ENCODE peak calls at places on chromosomes 1 and 21, in seven cellular contexts. I is HCT116, R is cardiac muscle cell, F is tibial nerve, K is heart right ventricle, E is psoas muscle, Q is colonic mucosa. L is an unnamed sample.

GRCh38 chr1:2479618-2480017 is 3.5 kb downstream of the PLCH2 start:
- DNase-seq in R (no peak), F (no peak), E (no peak), Q (no peak), K (no peak), I (no peak), L (no peak)

GRCh38 chr21:21196848-21197247 is 198.6 kb downstream of the NCAM2 start:
- DNase-seq in I (no peak), E (no peak), Q (no peak), F (no peak), R (no peak), K (no peak), L (no peak)

GRCh38 chr1:248622491-248623106 is 12.3 kb downstream of the OR2T11 start:
- DNase-seq in Q (no peak), I (peak; percentile 6), E (no peak), F (no peak), R (peak; percentile 0), K (no peak), L (no peak)

GRCh38 chr1:228178737-228179720 is 13.4 kb downstream of the IBA57 start:
- DNase-seq in R (no peak), I (no peak), K (no peak), Q (no peak), E (no peak), F (no peak), L (peak; percentile 22)

GRCh38 chr1:61310538-61310937 is 228.2 kb downstream of the NFIA start:
- DNase-seq in E (no peak), F (no peak), Q (no peak), K (no peak), R (no peak), I (no peak), L (no peak)

GRCh38 chr1:87953732-87954344 is 625.2 kb downstream of the LMO4 start:
- DNase-seq in F (peak; percentile 79), E (peak; percentile 33), K (peak; percentile 27), R (peak; percentile 78), I (peak; percentile 61), Q (peak; percentile 73), L (no peak)

GRCh38 chr1:202112864-202113689 is 9.6 kb upstream of the GPR37L1 start:
- DNase-seq in K (peak; percentile 68), F (no peak), E (no peak), R (no peak), I (no peak), Q (peak; percentile 73), L (no peak)

GRCh38 chr1:83131692-83131955 is 867.3 kb downstream of the TTLL7 start:
- DNase-seq in I (no peak), Q (no peak), K (no peak), E (no peak), R (no peak), F (no peak), L (no peak)

GRCh38 chr21:36927718-36928117 is 38.8 kb downstream of the HLCS start:
- DNase-seq in E (peak; percentile 69), F (peak; percentile 87), K (peak; percentile 73), Q (peak; percentile 87), I (peak; percentile 56), R (peak; percentile 77), L (peak; percentile 75)

GRCh38 chr1:47999097-47999496 is 1.9 kb upstream of the TRABD2B start:
- DNase-seq in F (no peak), K (no peak), E (no peak), R (peak; percentile 65), Q (no peak), I (no peak), L (no peak)

GRCh38 chr1:161115132-161115711 is 2.6 kb downstream of the PFDN2 start:
- DNase-seq in R (no peak), Q (no peak), E (peak; percentile 45), F (no peak), I (peak; percentile 95), K (no peak), L (peak; percentile 58)

GRCh38 chr1:234975122-234975940 is 153.3 kb downstream of the TOMM20 start:
- DNase-seq in K (no peak), F (no peak), R (no peak), I (peak; percentile 79), Q (no peak), E (no peak), L (peak; percentile 91)

GRCh38 chr1:218750216-218750970 is 405.3 kb downstream of the TGFB2 start:
- DNase-seq in E (no peak), R (no peak), I (no peak), Q (no peak), K (no peak), F (no peak), L (no peak)

GRCh38 chr1:67647036-67647798 is 37.8 kb upstream of the GADD45A start:
- DNase-seq in E (no peak), I (no peak), R (peak; percentile 69), F (peak; percentile 23), Q (peak; percentile 49), K (no peak), L (peak; percentile 24)

GRCh38 chr1:78607334-78607927 is 12.8 kb upstream of the IFI44L start:
- DNase-seq in F (peak; percentile 29), K (no peak), Q (no peak), E (no peak), R (peak; percentile 46), I (peak; percentile 16), L (peak; percentile 31)

GRCh38 chr1:57007472-57007871 is 41.7 kb upstream of the C8B start:
- DNase-seq in F (no peak), E (no peak), Q (no peak), K (no peak), R (no peak), I (no peak), L (no peak)

GRCh38 chr1:11501906-11502485 is 23.0 kb downstream of the DISP3 start:
- DNase-seq in R (no peak), F (no peak), K (no peak), I (no peak), Q (no peak), E (no peak), L (no peak)

GRCh38 chr1:29237906-29238600 is 1.7 kb downstream of the PTPRU start:
- DNase-seq in F (no peak), Q (peak; percentile 39), K (peak; percentile 68), R (peak; percentile 54), I (no peak), E (peak; percentile 69), L (no peak)

GRCh38 chr1:236063919-236064673 is 794 bp downstream of the NID1 start:
- DNase-seq in K (peak; percentile 66), E (peak; percentile 55), I (no peak), R (peak; percentile 51), Q (peak; percentile 47), F (peak; percentile 52), L (peak; percentile 65)

DNA sequence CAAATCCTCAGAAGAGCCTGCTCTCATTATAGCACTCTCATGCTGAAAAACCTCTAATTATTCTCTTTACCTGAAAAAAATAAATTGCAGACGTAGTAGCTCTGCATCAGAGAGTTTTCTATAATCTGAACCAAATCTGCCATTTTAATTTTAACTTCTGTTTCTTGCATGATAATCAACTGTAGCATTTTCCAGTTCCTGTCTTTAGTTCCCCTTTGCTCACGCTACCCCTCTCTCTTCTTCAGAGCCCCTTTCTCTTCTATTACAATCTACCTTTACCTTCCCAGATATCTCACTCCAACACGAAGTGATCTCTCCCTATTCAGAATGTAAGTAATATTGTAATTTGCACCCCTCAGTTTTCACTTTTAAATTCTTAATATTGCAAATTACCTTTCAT is 31.4 kb downstream of the FMO1 start:
- DNase-seq in E (no peak), I (no peak), R (no peak), Q (no peak), K (no peak), F (no peak), L (no peak)
- H3K4me3 ChIP-seq in E (no peak overlapping the region), I (no peak overlapping the region), R (no peak overlapping the region), Q (no peak overlapping the region), K (no peak overlapping the region), F (no peak overlapping the region), L (no peak overlapping the region)

GRCh38 chr1:26031196-26031902 is 9.8 kb downstream of the EXTL1 start:
- DNase-seq in E (no peak), F (no peak), K (no peak), R (no peak), I (no peak), Q (no peak), L (no peak)

GRCh38 chr1:26029864-26030481 is 8.4 kb downstream of the EXTL1 start:
- DNase-seq in F (no peak), E (no peak), I (no peak), R (no peak), K (no peak), Q (no peak), L (no peak)

GRCh38 chr1:26032636-26033357 is 11.2 kb downstream of the EXTL1 start:
- DNase-seq in K (no peak), E (no peak), Q (no peak), I (no peak), R (no peak), F (no peak), L (no peak)

GRCh38 chr1:26029054-26029863 is 7.7 kb downstream of the EXTL1 start:
- DNase-seq in Q (no peak), R (no peak), F (no peak), E (no peak), I (no peak), K (no peak), L (no peak)

DNA sequence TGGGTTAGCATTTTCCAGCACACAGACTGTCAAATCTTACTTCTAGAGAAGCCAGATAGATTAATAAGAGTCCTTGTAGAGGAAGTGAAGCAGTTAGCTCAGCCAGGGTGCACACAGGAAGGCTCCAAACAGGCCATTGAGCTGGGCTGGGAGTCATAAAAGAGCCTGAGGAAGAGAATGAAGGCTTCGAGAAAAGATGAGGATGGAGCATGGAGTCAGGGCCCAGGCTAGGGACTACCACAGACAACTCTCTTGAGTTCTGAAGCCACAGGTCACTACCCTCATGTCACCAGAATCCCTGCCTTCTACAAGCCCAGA is 10.3 kb downstream of the EXTL1 start:
- DNase-seq in I (no peak), F (no peak), E (no peak), R (no peak), K (no peak), Q (no peak), L (no peak)
- H3K27ac ChIP-seq in I (no peak overlapping the region), F (peak overlapping the region; percentile 42), E (no peak overlapping the region), R (no peak overlapping the region), K (no peak overlapping the region), Q (no peak overlapping the region), L (no peak overlapping the region)

GRCh38 chr1:199489594-199489993 is 537.9 kb upstream of the NR5A2 start:
- DNase-seq in F (no peak), Q (no peak), I (no peak), E (no peak), K (no peak), R (no peak), L (no peak)

GRCh38 chr1:199490804-199491527 is 536.5 kb upstream of the NR5A2 start:
- DNase-seq in E (no peak), I (peak; percentile 4), Q (no peak), R (no peak), F (no peak), K (no peak), L (no peak)

GRCh38 chr1:199495432-199495831 is 532.1 kb upstream of the NR5A2 start:
- DNase-seq in I (no peak), E (no peak), Q (no peak), K (no peak), F (no peak), R (no peak), L (no peak)
- H3K9me3 ChIP-seq in I (peaks cover 14% of the 10 kb centered on the region), E (peaks cover 4% of the 10 kb centered on the region), Q (no peaks in the 10 kb centered on the region), K (peaks cover 32% of the 10 kb centered on the region), F (no peaks in the 10 kb centered on the region), R (no peaks in the 10 kb centered on the region), L (no peaks in the 10 kb centered on the region)

DNA sequence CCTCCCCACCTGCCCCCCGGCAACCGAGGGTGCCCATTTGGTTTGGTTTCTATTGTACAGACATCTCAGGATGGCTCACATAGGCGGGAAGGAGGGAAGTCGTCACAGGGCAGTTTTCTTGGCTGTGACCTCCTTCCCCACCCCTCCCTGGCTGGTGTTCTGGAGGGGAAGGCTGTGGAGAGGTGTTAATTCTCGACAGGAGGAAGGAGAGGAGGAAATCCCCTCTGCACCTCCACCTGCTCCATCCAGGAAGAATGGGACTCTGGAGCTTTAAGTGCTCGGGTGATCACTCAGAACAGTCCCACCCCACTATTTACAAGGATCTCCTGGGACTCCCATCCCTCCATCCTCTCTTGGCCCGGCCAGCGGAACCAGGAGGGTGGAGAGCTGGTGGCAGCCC is 7.6 kb downstream of the MEX3A start:
- DNase-seq in K (no peak), E (no peak), Q (no peak), I (no peak), R (no peak), F (no peak), L (no peak)
- H3K4me3 ChIP-seq in K (no peak overlapping the region), E (no peak overlapping the region), Q (no peak overlapping the region), I (no peak overlapping the region), R (no peak overlapping the region), F (no peak overlapping the region), L (no peak overlapping the region)

L was measured in SJSA1.